ENCODE peak calls at places on chromosomes 4 and X, in eight cellular contexts. One of them, this sample, is unnamed.

GRCh38 chrX:121010218-121010617 is 24.7 kb upstream of the CT47A1 start:
- DNase-seq in endothelial cell: no peak
- DNase-seq in upper lobe of right lung: no peak
- DNase-seq in foreskin fibroblast: no peak
- DNase-seq in Calu3: peak
- DNase-seq in B cell: no peak
- DNase-seq in epithelial cell of esophagus: no peak
- DNase-seq in heart left ventricle: no peak
- DNase-seq in this sample: no peak

GRCh38 chr4:73520821-73521220 is 39.3 kb downstream of the AFM start:
- DNase-seq in B cell: no peak
- DNase-seq in foreskin fibroblast: no peak
- DNase-seq in Calu3: no peak
- DNase-seq in heart left ventricle: no peak
- DNase-seq in upper lobe of right lung: no peak
- DNase-seq in epithelial cell of esophagus: peak
- DNase-seq in endothelial cell: no peak
- DNase-seq in this sample: no peak

GRCh38 chrX:112888916-112889315 is 48.3 kb upstream of the AMOT start:
- DNase-seq in B cell: no peak
- DNase-seq in epithelial cell of esophagus: no peak
- DNase-seq in Calu3: no peak
- DNase-seq in endothelial cell: no peak
- DNase-seq in heart left ventricle: no peak
- DNase-seq in foreskin fibroblast: no peak
- DNase-seq in upper lobe of right lung: no peak
- DNase-seq in this sample: no peak

GRCh38 chr4:71026086-71026485 is 32.6 kb downstream of the DCK start:
- DNase-seq in endothelial cell: no peak
- DNase-seq in epithelial cell of esophagus: peak
- DNase-seq in foreskin fibroblast: peak
- DNase-seq in B cell: no peak
- DNase-seq in upper lobe of right lung: no peak
- DNase-seq in Calu3: peak
- DNase-seq in heart left ventricle: no peak
- DNase-seq in this sample: peak

GRCh38 chr4:185282968-185283367 is 73.6 kb downstream of the SNX25 start:
- DNase-seq in heart left ventricle: no peak
- DNase-seq in epithelial cell of esophagus: peak
- DNase-seq in B cell: no peak
- DNase-seq in upper lobe of right lung: no peak
- DNase-seq in foreskin fibroblast: peak
- DNase-seq in Calu3: no peak
- DNase-seq in endothelial cell: no peak
- DNase-seq in this sample: no peak

GRCh38 chrX:76433219-76433618 is 5.7 kb downstream of the MAGEE1 start:
- DNase-seq in endothelial cell: no peak
- DNase-seq in B cell: no peak
- DNase-seq in upper lobe of right lung: no peak
- DNase-seq in Calu3: no peak
- DNase-seq in epithelial cell of esophagus: peak
- DNase-seq in heart left ventricle: no peak
- DNase-seq in foreskin fibroblast: no peak
- DNase-seq in this sample: no peak

GRCh38 chrX:40094900-40095587 is 2.7 kb downstream of the BCOR start:
- DNase-seq in B cell: no peak
- DNase-seq in endothelial cell: no peak
- DNase-seq in heart left ventricle: no peak
- DNase-seq in upper lobe of right lung: no peak
- DNase-seq in Calu3: no peak
- DNase-seq in foreskin fibroblast: no peak
- DNase-seq in epithelial cell of esophagus: no peak
- DNase-seq in this sample: no peak

GRCh38 chr4:1449833-1450741 is 43.8 kb upstream of the NKX1-1 start:
- DNase-seq in epithelial cell of esophagus: no peak
- DNase-seq in heart left ventricle: no peak
- DNase-seq in endothelial cell: no peak
- DNase-seq in B cell: peak
- DNase-seq in upper lobe of right lung: no peak
- DNase-seq in Calu3: no peak
- DNase-seq in foreskin fibroblast: no peak
- DNase-seq in this sample: no peak

GRCh38 chr4:56051049-56051709 is 102.4 kb downstream of the CEP135 start:
- DNase-seq in foreskin fibroblast: no peak
- DNase-seq in Calu3: no peak
- DNase-seq in heart left ventricle: no peak
- DNase-seq in B cell: no peak
- DNase-seq in endothelial cell: no peak
- DNase-seq in upper lobe of right lung: no peak
- DNase-seq in epithelial cell of esophagus: no peak
- DNase-seq in this sample: no peak

GRCh38 chrX:1734806-1735205 is 119.9 kb downstream of the ASMT start:
- DNase-seq in Calu3: no peak
- DNase-seq in epithelial cell of esophagus: no peak
- DNase-seq in upper lobe of right lung: no peak
- DNase-seq in B cell: no peak
- DNase-seq in heart left ventricle: no peak
- DNase-seq in endothelial cell: no peak
- DNase-seq in foreskin fibroblast: no peak
- DNase-seq in this sample: no peak

GRCh38 chr4:169404959-169405358 is 134.2 kb upstream of the SH3RF1 start:
- DNase-seq in B cell: no peak
- DNase-seq in endothelial cell: no peak
- DNase-seq in heart left ventricle: no peak
- DNase-seq in foreskin fibroblast: peak
- DNase-seq in Calu3: no peak
- DNase-seq in epithelial cell of esophagus: peak
- DNase-seq in upper lobe of right lung: no peak
- DNase-seq in this sample: no peak

GRCh38 chrX:29470029-29470428 is 745.3 kb upstream of the MAGEB2 start:
- DNase-seq in epithelial cell of esophagus: peak
- DNase-seq in Calu3: no peak
- DNase-seq in B cell: no peak
- DNase-seq in heart left ventricle: no peak
- DNase-seq in upper lobe of right lung: no peak
- DNase-seq in endothelial cell: no peak
- DNase-seq in foreskin fibroblast: peak
- DNase-seq in this sample: peak

GRCh38 chrX:106726485-106727437 is at the start of gene RNF128:
- DNase-seq in B cell: no peak
- DNase-seq in Calu3: peak
- DNase-seq in heart left ventricle: no peak
- DNase-seq in upper lobe of right lung: peak
- DNase-seq in endothelial cell: peak
- DNase-seq in foreskin fibroblast: peak
- DNase-seq in epithelial cell of esophagus: peak
- DNase-seq in this sample: no peak

GRCh38 chrX:318068-318738 is 393 bp downstream of the GTPBP6 start:
- DNase-seq in heart left ventricle: peak
- DNase-seq in endothelial cell: peak
- DNase-seq in foreskin fibroblast: peak
- DNase-seq in epithelial cell of esophagus: peak
- DNase-seq in Calu3: peak
- DNase-seq in B cell: peak
- DNase-seq in upper lobe of right lung: peak
- DNase-seq in this sample: peak

GRCh38 chrX:111133389-111133788 is 37.4 kb downstream of the PAK3 start:
- DNase-seq in endothelial cell: no peak
- DNase-seq in B cell: no peak
- DNase-seq in Calu3: no peak
- DNase-seq in foreskin fibroblast: no peak
- DNase-seq in upper lobe of right lung: no peak
- DNase-seq in heart left ventricle: no peak
- DNase-seq in epithelial cell of esophagus: peak
- DNase-seq in this sample: no peak

GRCh38 chrX:96763608-96764007 is 79.0 kb downstream of the DIAPH2 start:
- DNase-seq in Calu3: no peak
- DNase-seq in epithelial cell of esophagus: no peak
- DNase-seq in B cell: no peak
- DNase-seq in foreskin fibroblast: no peak
- DNase-seq in endothelial cell: no peak
- DNase-seq in upper lobe of right lung: no peak
- DNase-seq in heart left ventricle: no peak
- DNase-seq in this sample: no peak

GRCh38 chr4:147777456-147778091 is 45.7 kb downstream of the ARHGAP10 start:
- DNase-seq in Calu3: no peak
- DNase-seq in upper lobe of right lung: no peak
- DNase-seq in heart left ventricle: no peak
- DNase-seq in B cell: no peak
- DNase-seq in endothelial cell: no peak
- DNase-seq in epithelial cell of esophagus: peak
- DNase-seq in foreskin fibroblast: no peak
- DNase-seq in this sample: no peak

GRCh38 chr4:75248770-75249467 is 265.3 kb downstream of the RCHY1 start:
- DNase-seq in Calu3: peak
- DNase-seq in epithelial cell of esophagus: peak
- DNase-seq in heart left ventricle: no peak
- DNase-seq in endothelial cell: peak
- DNase-seq in upper lobe of right lung: no peak
- DNase-seq in foreskin fibroblast: no peak
- DNase-seq in B cell: no peak
- DNase-seq in this sample: no peak

GRCh38 chr4:52968241-52968640 is 106.1 kb downstream of the RASL11B start:
- DNase-seq in B cell: no peak
- DNase-seq in upper lobe of right lung: no peak
- DNase-seq in endothelial cell: no peak
- DNase-seq in heart left ventricle: no peak
- DNase-seq in Calu3: no peak
- DNase-seq in foreskin fibroblast: no peak
- DNase-seq in epithelial cell of esophagus: peak
- DNase-seq in this sample: no peak

GRCh38 chrX:48752498-48752897 is 9.0 kb upstream of the GLOD5 start:
- DNase-seq in Calu3: no peak
- DNase-seq in B cell: no peak
- DNase-seq in endothelial cell: no peak
- DNase-seq in foreskin fibroblast: no peak
- DNase-seq in heart left ventricle: no peak
- DNase-seq in upper lobe of right lung: no peak
- DNase-seq in epithelial cell of esophagus: no peak
- DNase-seq in this sample: no peak

GRCh38 chr4:147984065-147984777 is 252.3 kb downstream of the ARHGAP10 start:
- DNase-seq in upper lobe of right lung: no peak
- DNase-seq in B cell: peak
- DNase-seq in Calu3: peak
- DNase-seq in epithelial cell of esophagus: peak
- DNase-seq in endothelial cell: peak
- DNase-seq in foreskin fibroblast: peak
- DNase-seq in heart left ventricle: peak
- DNase-seq in this sample: peak

GRCh38 chrX:8849945-8850344 is 48.8 kb upstream of the FAM9A start:
- DNase-seq in endothelial cell: no peak
- DNase-seq in Calu3: no peak
- DNase-seq in epithelial cell of esophagus: no peak
- DNase-seq in upper lobe of right lung: no peak
- DNase-seq in heart left ventricle: no peak
- DNase-seq in foreskin fibroblast: no peak
- DNase-seq in B cell: no peak
- DNase-seq in this sample: no peak
- TF ChIP-seq CTCF in endothelial cell: no peak
- TF ChIP-seq CTCF in Calu3: no peak
- TF ChIP-seq CTCF in epithelial cell of esophagus: peak
- TF ChIP-seq CTCF in upper lobe of right lung: no peak
- TF ChIP-seq CTCF in heart left ventricle: no peak
- TF ChIP-seq CTCF in foreskin fibroblast: no peak
- TF ChIP-seq CTCF in B cell: no peak
- TF ChIP-seq CTCF in this sample: no peak

GRCh38 chr4:16505726-16506125 is 279.5 kb upstream of the TAPT1 start:
- DNase-seq in upper lobe of right lung: no peak
- DNase-seq in foreskin fibroblast: no peak
- DNase-seq in Calu3: no peak
- DNase-seq in epithelial cell of esophagus: no peak
- DNase-seq in endothelial cell: peak
- DNase-seq in heart left ventricle: no peak
- DNase-seq in B cell: no peak
- DNase-seq in this sample: no peak
- TF ChIP-seq CTCF in upper lobe of right lung: peak
- TF ChIP-seq CTCF in foreskin fibroblast: peak
- TF ChIP-seq CTCF in Calu3: no peak
- TF ChIP-seq CTCF in epithelial cell of esophagus: no peak
- TF ChIP-seq CTCF in endothelial cell: no peak
- TF ChIP-seq CTCF in heart left ventricle: peak
- TF ChIP-seq CTCF in B cell: no peak
- TF ChIP-seq CTCF in this sample: peak

GRCh38 chrX:19911784-19912183 is 24.4 kb upstream of the SH3KBP1 start:
- DNase-seq in B cell: no peak
- DNase-seq in epithelial cell of esophagus: no peak
- DNase-seq in heart left ventricle: no peak
- DNase-seq in Calu3: no peak
- DNase-seq in foreskin fibroblast: no peak
- DNase-seq in endothelial cell: no peak
- DNase-seq in upper lobe of right lung: no peak
- DNase-seq in this sample: no peak

GRCh38 chrX:19909761-19910160 is 22.4 kb upstream of the SH3KBP1 start:
- DNase-seq in upper lobe of right lung: no peak
- DNase-seq in Calu3: no peak
- DNase-seq in endothelial cell: no peak
- DNase-seq in B cell: no peak
- DNase-seq in epithelial cell of esophagus: no peak
- DNase-seq in foreskin fibroblast: no peak
- DNase-seq in heart left ventricle: no peak
- DNase-seq in this sample: no peak

GRCh38 chrX:19904778-19905367 is 17.5 kb upstream of the SH3KBP1 start:
- DNase-seq in foreskin fibroblast: no peak
- DNase-seq in heart left ventricle: no peak
- DNase-seq in endothelial cell: no peak
- DNase-seq in epithelial cell of esophagus: peak
- DNase-seq in upper lobe of right lung: no peak
- DNase-seq in B cell: peak
- DNase-seq in Calu3: peak
- DNase-seq in this sample: no peak

GRCh38 chrX:19906293-19906692 is 18.9 kb upstream of the SH3KBP1 start:
- DNase-seq in heart left ventricle: no peak
- DNase-seq in Calu3: no peak
- DNase-seq in B cell: no peak
- DNase-seq in epithelial cell of esophagus: no peak
- DNase-seq in endothelial cell: no peak
- DNase-seq in foreskin fibroblast: no peak
- DNase-seq in upper lobe of right lung: no peak
- DNase-seq in this sample: no peak

GRCh38 chrX:19907794-19908193 is 20.4 kb upstream of the SH3KBP1 start:
- DNase-seq in Calu3: no peak
- DNase-seq in B cell: no peak
- DNase-seq in endothelial cell: no peak
- DNase-seq in heart left ventricle: no peak
- DNase-seq in epithelial cell of esophagus: no peak
- DNase-seq in upper lobe of right lung: no peak
- DNase-seq in foreskin fibroblast: no peak
- DNase-seq in this sample: no peak
- TF ChIP-seq CTCF in Calu3: peak
- TF ChIP-seq CTCF in B cell: no peak
- TF ChIP-seq CTCF in endothelial cell: no peak
- TF ChIP-seq CTCF in heart left ventricle: no peak
- TF ChIP-seq CTCF in epithelial cell of esophagus: peak
- TF ChIP-seq CTCF in upper lobe of right lung: no peak
- TF ChIP-seq CTCF in foreskin fibroblast: no peak
- TF ChIP-seq CTCF in this sample: no peak

DNA sequence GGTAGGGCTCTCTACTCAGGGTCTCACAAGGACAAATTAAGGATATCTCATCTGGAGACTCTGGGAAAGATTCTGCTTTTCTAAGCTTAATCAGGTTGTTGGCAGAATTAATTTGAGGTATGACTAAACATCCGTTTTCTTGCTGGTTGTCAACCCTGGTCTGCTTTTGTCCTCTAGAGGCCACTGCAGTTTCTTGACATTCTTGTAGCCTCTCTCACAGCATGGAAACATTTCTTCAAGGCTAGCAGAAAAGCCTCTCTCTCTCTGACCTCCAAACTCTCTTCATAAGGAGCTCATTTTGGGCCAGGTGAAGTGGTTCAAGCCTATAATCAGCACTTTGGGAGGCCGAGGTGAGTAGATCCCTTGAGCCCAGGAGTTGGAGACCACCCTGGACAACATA is 749.5 kb upstream of the PCDH7 start:
- DNase-seq in epithelial cell of esophagus: peak
- DNase-seq in upper lobe of right lung: no peak
- DNase-seq in heart left ventricle: no peak
- DNase-seq in B cell: no peak
- DNase-seq in Calu3: no peak
- DNase-seq in foreskin fibroblast: no peak
- DNase-seq in endothelial cell: peak
- DNase-seq in this sample: no peak
- TF ChIP-seq CTCF in epithelial cell of esophagus: peak
- TF ChIP-seq CTCF in upper lobe of right lung: no peak
- TF ChIP-seq CTCF in heart left ventricle: no peak
- TF ChIP-seq CTCF in B cell: no peak
- TF ChIP-seq CTCF in Calu3: no peak
- TF ChIP-seq CTCF in foreskin fibroblast: no peak
- TF ChIP-seq CTCF in endothelial cell: no peak
- TF ChIP-seq CTCF in this sample: no peak

This sample was measured in AG04450.